ENCODE peak calls at places on chromosomes 5 and 9, in eight cellular contexts. Z is aorta, V is left lung, O is esophagus squamous epithelium, R is ovary, C is NT2/D1, M is mesenchymal stem cell, T is OCI-LY7. F is an unnamed sample.

GRCh38 chr5:28344803-28345433 is 1306.5 kb upstream of the CDH9 start:
- DNase-seq in T (peak; percentile 35), C (peak; percentile 46), O (no peak), V (no peak), R (no peak), Z (no peak), M (peak; percentile 34), F (peak; percentile 15)

GRCh38 chr9:91274950-91275349 is 86.8 kb downstream of the AUH start:
- DNase-seq in V (no peak), O (no peak), Z (no peak), R (no peak), C (no peak), T (no peak), M (no peak), F (no peak)

GRCh38 chr9:5838884-5839571 is 6.1 kb upstream of the ERMP1 start:
- DNase-seq in V (peak; percentile 43), O (no peak), C (no peak), R (no peak), M (peak; percentile 58), Z (no peak), T (peak; percentile 11), F (no peak)

GRCh38 chr9:81266674-81267073 is 422.7 kb downstream of the TLE1 start:
- DNase-seq in O (no peak), C (no peak), Z (no peak), R (no peak), T (no peak), V (no peak), M (peak; percentile 77), F (no peak)

GRCh38 chr5:154276932-154277331 is 86.4 kb downstream of the GALNT10 start:
- DNase-seq in R (peak; percentile 83), O (peak; percentile 7), C (no peak), M (peak; percentile 90), T (no peak), V (peak; percentile 58), Z (peak; percentile 68), F (no peak)

GRCh38 chr5:76081811-76082783 is 1.1 kb upstream of the SV2C start:
- DNase-seq in R (no peak), O (no peak), Z (no peak), V (no peak), M (no peak), T (no peak), C (no peak), F (no peak)

GRCh38 chr9:94868462-94868861 is 142.0 kb downstream of the AOPEP start:
- DNase-seq in V (no peak), M (no peak), T (no peak), O (no peak), R (no peak), C (no peak), Z (no peak), F (no peak)

GRCh38 chr5:136133416-136134383 is 1.1 kb downstream of the SMAD5 start:
- DNase-seq in Z (peak; percentile 49), O (no peak), M (peak; percentile 81), T (peak; percentile 52), R (peak; percentile 43), C (no peak), V (peak; percentile 47), F (peak; percentile 59)

GRCh38 chr5:64876203-64876602 is 107.5 kb downstream of the CWC27 start:
- DNase-seq in Z (no peak), M (no peak), T (no peak), R (no peak), O (no peak), C (no peak), V (no peak), F (no peak)

GRCh38 chr9:82604947-82605656 is 457.8 kb downstream of the RASEF start:
- DNase-seq in C (no peak), O (no peak), M (peak; percentile 72), R (peak; percentile 29), T (no peak), V (no peak), Z (no peak), F (no peak)

GRCh38 chr5:179553006-179553405 is 2.7 kb downstream of the RUFY1 start:
- DNase-seq in R (no peak), V (no peak), Z (no peak), O (no peak), C (no peak), M (no peak), T (no peak), F (no peak)

GRCh38 chr5:40681351-40682311 is 1.9 kb downstream of the PTGER4 start:
- DNase-seq in C (no peak), T (no peak), V (peak; percentile 67), R (no peak), M (peak; percentile 38), O (peak; percentile 17), Z (peak; percentile 73), F (no peak)

GRCh38 chr9:113578279-113578865 is 114.8 kb downstream of the RGS3 start:
- DNase-seq in V (no peak), T (no peak), R (no peak), O (no peak), M (no peak), C (no peak), Z (peak; percentile 46), F (no peak)

GRCh38 chr5:129945031-129945430 is 40.8 kb downstream of the CHSY3 start:
- DNase-seq in M (peak; percentile 85), Z (no peak), V (no peak), C (no peak), T (no peak), O (no peak), R (no peak), F (no peak)

GRCh38 chr5:15791274-15791673 is 291.3 kb downstream of the FBXL7 start:
- DNase-seq in T (no peak), R (no peak), M (no peak), V (no peak), Z (no peak), C (no peak), O (no peak), F (no peak)

GRCh38 chr5:13412040-13412595 is 532.4 kb downstream of the DNAH5 start:
- DNase-seq in Z (no peak), R (no peak), T (no peak), O (no peak), V (no peak), C (no peak), M (no peak), F (no peak)

DNA sequence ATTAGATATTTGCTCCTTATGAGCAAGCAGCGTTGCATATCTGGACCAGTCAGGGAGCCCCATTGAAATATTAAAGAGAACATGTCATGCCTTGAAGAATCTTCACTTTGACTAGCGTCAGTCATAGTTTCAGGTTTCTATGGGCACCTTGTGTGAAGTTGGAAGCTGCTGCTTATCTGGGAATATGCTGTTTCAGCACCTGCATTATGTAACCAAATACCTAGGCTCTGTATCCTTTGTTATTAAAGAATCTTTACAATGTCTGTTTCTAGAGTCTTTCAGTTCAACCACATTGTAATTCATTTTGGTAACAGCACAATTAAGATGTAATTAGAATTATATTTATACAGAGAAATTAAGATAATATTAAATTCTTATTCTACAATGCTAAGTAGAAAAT is 818.8 kb upstream of the TYRP1 start:
- DNase-seq in O (no peak), Z (no peak), V (no peak), R (no peak), C (no peak), M (no peak), T (no peak), F (no peak)
- H3K4me3 ChIP-seq in O (no peak overlapping the region), Z (no peak overlapping the region), V (no peak overlapping the region), R (no peak overlapping the region), C (no peak overlapping the region), M (no peak overlapping the region), T (no peak overlapping the region), F (no peak overlapping the region)

GRCh38 chr5:160397492-160397891 is 2.4 kb downstream of the FAM200C start:
- DNase-seq in M (no peak), O (no peak), T (no peak), R (no peak), Z (no peak), V (no peak), C (no peak), F (no peak)

GRCh38 chr5:160395111-160395510 is 4.7 kb downstream of the FAM200C start:
- DNase-seq in V (no peak), R (no peak), T (no peak), O (no peak), M (no peak), Z (no peak), C (no peak), F (no peak)

GRCh38 chr5:160399402-160400353 is at the start of gene FAM200C:
- DNase-seq in T (peak; percentile 84), Z (peak; percentile 96), O (peak; percentile 31), V (peak; percentile 95), C (peak; percentile 77), R (peak; percentile 92), M (peak; percentile 96), F (peak; percentile 96)

DNA sequence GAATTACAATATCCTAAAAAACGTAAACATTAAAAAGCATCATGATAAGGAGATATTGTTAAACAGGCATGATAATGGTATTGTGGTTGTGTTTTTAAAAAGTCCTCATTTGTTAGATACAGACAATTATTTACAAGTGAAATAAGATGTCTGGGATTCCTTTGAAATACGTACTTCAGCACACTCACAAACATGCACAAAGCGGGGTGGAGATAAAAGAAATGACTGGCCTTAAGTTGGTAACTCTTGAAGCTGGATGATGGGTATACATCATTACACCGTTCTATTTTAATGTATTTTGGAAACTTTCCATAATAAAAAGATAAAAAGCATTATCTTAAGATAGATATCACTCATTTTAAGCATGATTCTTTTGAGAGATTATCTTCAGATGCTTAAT is 1.0 kb downstream of the FAM200C start:
- DNase-seq in M (peak; percentile 37), V (no peak), O (no peak), C (no peak), Z (no peak), T (no peak), R (no peak), F (no peak)
- H3K4me1 ChIP-seq in M (peaks cover 1% of the 10 kb centered on the region), V (peaks cover 8% of the 10 kb centered on the region), O (peaks cover 37% of the 10 kb centered on the region), C (no peaks in the 10 kb centered on the region), Z (peaks cover 3% of the 10 kb centered on the region), T (peaks cover 9% of the 10 kb centered on the region), R (peaks cover 6% of the 10 kb centered on the region), F (no peaks in the 10 kb centered on the region)

DNA sequence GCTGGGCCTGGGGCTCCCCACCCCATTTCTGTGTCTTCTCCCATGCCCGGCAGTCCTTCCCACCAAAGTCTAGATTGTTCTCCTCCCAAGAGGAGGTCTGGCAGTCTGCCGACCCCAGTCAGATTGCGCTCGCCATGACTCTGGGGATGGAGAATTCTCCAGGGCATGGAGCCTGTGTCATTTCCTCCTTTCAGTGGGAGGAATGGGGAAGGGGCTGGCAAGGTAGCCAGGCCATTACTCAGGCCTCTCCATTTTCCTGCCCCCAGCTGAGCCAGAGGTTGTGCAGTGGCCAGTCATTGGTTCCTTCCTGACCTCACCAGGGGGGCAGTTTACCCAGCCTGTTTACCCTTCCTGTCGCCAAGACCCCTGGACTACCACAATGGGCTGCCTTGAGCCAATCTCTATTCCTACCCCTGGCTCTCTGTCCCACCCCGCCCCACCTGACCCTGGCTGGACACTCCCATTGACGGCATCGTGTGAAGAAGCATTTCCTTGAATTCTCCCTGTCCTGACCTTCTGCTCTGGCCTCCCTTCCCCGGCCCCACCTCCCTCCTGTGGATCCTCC is 628 bp downstream of the SYNPO start:
- DNase-seq in V (no peak), M (peak; percentile 52), C (no peak), R (peak; percentile 74), T (no peak), O (no peak), Z (peak; percentile 84), F (peak; percentile 46)
- H3K4me3 ChIP-seq in V (peak overlapping the region; percentile 16), M (peak overlapping the region; percentile 47), C (peak overlapping the region; percentile 45), R (no peak overlapping the region), T (no peak overlapping the region), O (no peak overlapping the region), Z (no peak overlapping the region), F (peak overlapping the region; percentile 55)

DNA sequence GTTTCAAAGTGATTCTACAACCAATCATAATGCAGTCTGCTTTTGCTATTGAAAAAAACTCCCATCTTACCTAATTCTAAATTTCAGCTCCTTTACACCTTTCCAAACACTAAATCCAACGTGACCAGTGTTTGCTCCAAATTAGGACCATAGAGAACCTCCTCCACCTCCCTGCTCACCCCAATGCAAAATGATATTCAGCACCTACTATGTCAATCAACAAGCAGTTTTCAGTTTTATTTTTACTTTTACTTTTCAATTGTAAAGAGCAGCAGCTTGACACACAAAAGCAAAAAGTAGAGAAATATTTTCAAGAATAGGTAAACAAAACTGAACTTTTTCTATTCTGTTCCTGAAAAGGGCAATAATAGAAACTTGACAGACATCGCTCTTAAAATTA is 3.4 kb downstream of the FAM13B start:
- DNase-seq in R (no peak), T (no peak), V (no peak), O (no peak), Z (no peak), C (no peak), M (no peak), F (no peak)
- H3K4me1 ChIP-seq in R (peaks cover 19% of the 10 kb centered on the region), T (peaks cover 48% of the 10 kb centered on the region), V (peaks cover 19% of the 10 kb centered on the region), O (peaks cover 69% of the 10 kb centered on the region), Z (no peaks in the 10 kb centered on the region), C (no peaks in the 10 kb centered on the region), M (peaks cover 10% of the 10 kb centered on the region), F (no peaks in the 10 kb centered on the region)

F was measured in BE2C.